ENCODE peak calls at places on chromosome 12, in four cellular contexts. P, C, V and Q are unnamed samples.

GRCh38 chr12:69331846-69332684 is 16.1 kb upstream of the LYZ start:
- DNase-seq in P (no peak), C (no peak), V (no peak), Q (no peak)

GRCh38 chr12:94725375-94726168 is 75.2 kb upstream of the TMCC3 start:
- DNase-seq in P (peak), C (no peak), V (no peak), Q (no peak)

GRCh38 chr12:128783129-128783574 is 40.6 kb downstream of the SLC15A4 start:
- DNase-seq in P (no peak), C (no peak), V (no peak), Q (no peak)

GRCh38 chr12:117408161-117408791 is 46.9 kb upstream of the NOS1 start:
- DNase-seq in P (peak), C (no peak), V (no peak), Q (no peak)

GRCh38 chr12:115383668-115384067 is 699.7 kb upstream of the TBX3 start:
- DNase-seq in P (peak), C (no peak), V (no peak), Q (no peak)

GRCh38 chr12:25583545-25583944 is 30.5 kb upstream of the LMNTD1 start:
- DNase-seq in P (no peak), C (no peak), V (no peak), Q (no peak)

GRCh38 chr12:62933220-62933870 is 1.6 kb downstream of the PPM1H start:
- DNase-seq in P (no peak), C (peak), V (no peak), Q (no peak)

GRCh38 chr12:64004639-64005038 is 160.1 kb downstream of the SRGAP1 start:
- DNase-seq in P (no peak), C (no peak), V (no peak), Q (no peak)

GRCh38 chr12:15540469-15540872 is 218.2 kb downstream of the PTPRO start:
- DNase-seq in P (peak), C (no peak), V (no peak), Q (no peak)

GRCh38 chr12:54306925-54307731 is 6.3 kb upstream of the NFE2 start:
- DNase-seq in P (peak), C (peak), V (no peak), Q (no peak)

GRCh38 chr12:51190820-51191219 is 17.9 kb upstream of the TFCP2 start:
- DNase-seq in P (no peak), C (no peak), V (no peak), Q (no peak)

GRCh38 chr12:12992418-12993175 is 7.5 kb downstream of the HEBP1 start:
- DNase-seq in P (peak), C (no peak), V (no peak), Q (no peak)

GRCh38 chr12:104930388-104931326 is 27.4 kb downstream of the SLC41A2 start:
- DNase-seq in P (no peak), C (no peak), V (peak), Q (peak)

GRCh38 chr12:94172973-94173372 is 24.6 kb downstream of the PLXNC1 start:
- DNase-seq in P (peak), C (no peak), V (no peak), Q (no peak)

GRCh38 chr12:121227294-121227693 is 17.4 kb downstream of the P2RX4 start:
- DNase-seq in P (no peak), C (peak), V (peak), Q (no peak)

GRCh38 chr12:107145397-107145796 is 52.0 kb upstream of the CRY1 start:
- DNase-seq in P (no peak), C (no peak), V (no peak), Q (no peak)

GRCh38 chr12:85278598-85279448 is 1.2 kb upstream of the ALX1 start:
- DNase-seq in P (no peak), C (no peak), V (no peak), Q (no peak)

GRCh38 chr12:38507839-38508238 is 191.3 kb downstream of the ALG10B start:
- DNase-seq in P (no peak), C (no peak), V (no peak), Q (no peak)

GRCh38 chr12:130161261-130162231 is 718 bp upstream of the FZD10 start:
- DNase-seq in P (no peak), C (no peak), V (no peak), Q (no peak)

GRCh38 chr12:21502164-21502496 is 541 bp downstream of the GOLT1B start:
- DNase-seq in P (no peak), C (no peak), V (no peak), Q (peak)

GRCh38 chr12:77591959-77592358 is 238.7 kb upstream of the NAV3 start:
- DNase-seq in P (no peak), C (peak), V (no peak), Q (no peak)

GRCh38 chr12:127455347-127456265 is 811.4 kb upstream of the TMEM132C start:
- DNase-seq in P (no peak), C (no peak), V (no peak), Q (no peak)